ENCODE peak calls at places on chromosomes 3 and 15, in six cellular contexts. One of them, this sample, is unnamed.

GRCh38 chr3:69542265-69543079 is 156.6 kb upstream of the FRMD4B start:
- ATAC-seq in activated naive CD8-positive, alpha-beta T cell treated with anti-CD3 and anti-CD28 coated beads, Interleukin-2, amount 10 ng/mL, durations not matched to agents 7 days and 5 days: no peak
- ATAC-seq in PC-3: peak
- ATAC-seq in effector memory CD8-positive, alpha-beta T cell: no peak
- ATAC-seq in omental fat pad: no peak
- ATAC-seq in IMR-90: no peak
- ATAC-seq in this sample: peak

GRCh38 chr15:65460948-65461347 is 38.2 kb upstream of the IGDCC4 start:
- ATAC-seq in activated naive CD8-positive, alpha-beta T cell treated with anti-CD3 and anti-CD28 coated beads, Interleukin-2, amount 10 ng/mL, durations not matched to agents 7 days and 5 days: peak
- ATAC-seq in PC-3: no peak
- ATAC-seq in effector memory CD8-positive, alpha-beta T cell: no peak
- ATAC-seq in IMR-90: no peak
- ATAC-seq in omental fat pad: no peak
- ATAC-seq in this sample: no peak

GRCh38 chr3:132405188-132405587 is 12.1 kb upstream of the DNAJC13 start:
- ATAC-seq in omental fat pad: no peak
- ATAC-seq in activated naive CD8-positive, alpha-beta T cell treated with anti-CD3 and anti-CD28 coated beads, Interleukin-2, amount 10 ng/mL, durations not matched to agents 7 days and 5 days: no peak
- ATAC-seq in PC-3: no peak
- ATAC-seq in IMR-90: peak
- ATAC-seq in effector memory CD8-positive, alpha-beta T cell: no peak
- ATAC-seq in this sample: no peak

GRCh38 chr3:66378256-66378655 is 122.6 kb downstream of the LRIG1 start:
- ATAC-seq in IMR-90: no peak
- ATAC-seq in PC-3: no peak
- ATAC-seq in omental fat pad: no peak
- ATAC-seq in effector memory CD8-positive, alpha-beta T cell: peak
- ATAC-seq in activated naive CD8-positive, alpha-beta T cell treated with anti-CD3 and anti-CD28 coated beads, Interleukin-2, amount 10 ng/mL, durations not matched to agents 7 days and 5 days: no peak
- ATAC-seq in this sample: no peak

GRCh38 chr15:41906608-41907007 is 12.8 kb upstream of the SPTBN5 start:
- ATAC-seq in PC-3: no peak
- ATAC-seq in effector memory CD8-positive, alpha-beta T cell: no peak
- ATAC-seq in activated naive CD8-positive, alpha-beta T cell treated with anti-CD3 and anti-CD28 coated beads, Interleukin-2, amount 10 ng/mL, durations not matched to agents 7 days and 5 days: no peak
- ATAC-seq in omental fat pad: no peak
- ATAC-seq in IMR-90: no peak
- ATAC-seq in this sample: no peak

GRCh38 chr15:81182031-81182745 is 14.5 kb upstream of the IL16 start:
- ATAC-seq in omental fat pad: no peak
- ATAC-seq in IMR-90: peak
- ATAC-seq in effector memory CD8-positive, alpha-beta T cell: no peak
- ATAC-seq in PC-3: no peak
- ATAC-seq in activated naive CD8-positive, alpha-beta T cell treated with anti-CD3 and anti-CD28 coated beads, Interleukin-2, amount 10 ng/mL, durations not matched to agents 7 days and 5 days: no peak
- ATAC-seq in this sample: peak

GRCh38 chr15:58410353-58410752 is 21.4 kb upstream of the LIPC start:
- ATAC-seq in IMR-90: no peak
- ATAC-seq in effector memory CD8-positive, alpha-beta T cell: peak
- ATAC-seq in omental fat pad: no peak
- ATAC-seq in PC-3: no peak
- ATAC-seq in activated naive CD8-positive, alpha-beta T cell treated with anti-CD3 and anti-CD28 coated beads, Interleukin-2, amount 10 ng/mL, durations not matched to agents 7 days and 5 days: peak
- ATAC-seq in this sample: no peak

GRCh38 chr3:97974996-97975395 is 2.8 kb upstream of the RIOX2 start:
- ATAC-seq in PC-3: no peak
- ATAC-seq in omental fat pad: no peak
- ATAC-seq in effector memory CD8-positive, alpha-beta T cell: no peak
- ATAC-seq in IMR-90: no peak
- ATAC-seq in activated naive CD8-positive, alpha-beta T cell treated with anti-CD3 and anti-CD28 coated beads, Interleukin-2, amount 10 ng/mL, durations not matched to agents 7 days and 5 days: no peak
- ATAC-seq in this sample: no peak

GRCh38 chr15:35186346-35186745 is 101.3 kb upstream of the NANOGP8 start:
- ATAC-seq in effector memory CD8-positive, alpha-beta T cell: no peak
- ATAC-seq in IMR-90: no peak
- ATAC-seq in PC-3: no peak
- ATAC-seq in omental fat pad: no peak
- ATAC-seq in activated naive CD8-positive, alpha-beta T cell treated with anti-CD3 and anti-CD28 coated beads, Interleukin-2, amount 10 ng/mL, durations not matched to agents 7 days and 5 days: no peak
- ATAC-seq in this sample: no peak

GRCh38 chr15:76065267-76065666 is 5.5 kb downstream of the TMEM266 start:
- ATAC-seq in IMR-90: no peak
- ATAC-seq in omental fat pad: no peak
- ATAC-seq in PC-3: no peak
- ATAC-seq in activated naive CD8-positive, alpha-beta T cell treated with anti-CD3 and anti-CD28 coated beads, Interleukin-2, amount 10 ng/mL, durations not matched to agents 7 days and 5 days: peak
- ATAC-seq in effector memory CD8-positive, alpha-beta T cell: peak
- ATAC-seq in this sample: no peak

GRCh38 chr3:35664460-35664919 is 25.2 kb downstream of the ARPP21 start:
- ATAC-seq in IMR-90: peak
- ATAC-seq in PC-3: no peak
- ATAC-seq in activated naive CD8-positive, alpha-beta T cell treated with anti-CD3 and anti-CD28 coated beads, Interleukin-2, amount 10 ng/mL, durations not matched to agents 7 days and 5 days: no peak
- ATAC-seq in effector memory CD8-positive, alpha-beta T cell: no peak
- ATAC-seq in omental fat pad: peak
- ATAC-seq in this sample: peak

GRCh38 chr3:174409085-174409743 is 449.9 kb upstream of the NAALADL2 start:
- ATAC-seq in PC-3: peak
- ATAC-seq in omental fat pad: no peak
- ATAC-seq in effector memory CD8-positive, alpha-beta T cell: no peak
- ATAC-seq in activated naive CD8-positive, alpha-beta T cell treated with anti-CD3 and anti-CD28 coated beads, Interleukin-2, amount 10 ng/mL, durations not matched to agents 7 days and 5 days: no peak
- ATAC-seq in IMR-90: no peak
- ATAC-seq in this sample: no peak

GRCh38 chr3:182117131-182117530 is 405.4 kb downstream of the SOX2 start:
- ATAC-seq in PC-3: no peak
- ATAC-seq in effector memory CD8-positive, alpha-beta T cell: no peak
- ATAC-seq in activated naive CD8-positive, alpha-beta T cell treated with anti-CD3 and anti-CD28 coated beads, Interleukin-2, amount 10 ng/mL, durations not matched to agents 7 days and 5 days: no peak
- ATAC-seq in omental fat pad: no peak
- ATAC-seq in IMR-90: no peak
- ATAC-seq in this sample: no peak

GRCh38 chr15:75597667-75598341 is 18.7 kb upstream of the PTPN9 start:
- ATAC-seq in PC-3: no peak
- ATAC-seq in activated naive CD8-positive, alpha-beta T cell treated with anti-CD3 and anti-CD28 coated beads, Interleukin-2, amount 10 ng/mL, durations not matched to agents 7 days and 5 days: peak
- ATAC-seq in IMR-90: no peak
- ATAC-seq in effector memory CD8-positive, alpha-beta T cell: peak
- ATAC-seq in omental fat pad: no peak
- ATAC-seq in this sample: no peak

GRCh38 chr15:101099183-101099582 is 152.7 kb downstream of the CHSY1 start:
- ATAC-seq in effector memory CD8-positive, alpha-beta T cell: peak
- ATAC-seq in PC-3: no peak
- ATAC-seq in IMR-90: no peak
- ATAC-seq in omental fat pad: no peak
- ATAC-seq in activated naive CD8-positive, alpha-beta T cell treated with anti-CD3 and anti-CD28 coated beads, Interleukin-2, amount 10 ng/mL, durations not matched to agents 7 days and 5 days: peak
- ATAC-seq in this sample: no peak

GRCh38 chr3:194633349-194634004 is at the start of gene TMEM44:
- ATAC-seq in IMR-90: peak
- ATAC-seq in activated naive CD8-positive, alpha-beta T cell treated with anti-CD3 and anti-CD28 coated beads, Interleukin-2, amount 10 ng/mL, durations not matched to agents 7 days and 5 days: peak
- ATAC-seq in PC-3: peak
- ATAC-seq in omental fat pad: peak
- ATAC-seq in effector memory CD8-positive, alpha-beta T cell: peak
- ATAC-seq in this sample: peak

GRCh38 chr3:194497799-194498575 is 11.2 kb upstream of the ATP13A3 start:
- ATAC-seq in PC-3: peak
- ATAC-seq in omental fat pad: peak
- ATAC-seq in effector memory CD8-positive, alpha-beta T cell: no peak
- ATAC-seq in activated naive CD8-positive, alpha-beta T cell treated with anti-CD3 and anti-CD28 coated beads, Interleukin-2, amount 10 ng/mL, durations not matched to agents 7 days and 5 days: no peak
- ATAC-seq in IMR-90: no peak
- ATAC-seq in this sample: no peak

GRCh38 chr3:40437893-40438292 is 19.2 kb upstream of the RPL14 start:
- ATAC-seq in IMR-90: no peak
- ATAC-seq in omental fat pad: no peak
- ATAC-seq in activated naive CD8-positive, alpha-beta T cell treated with anti-CD3 and anti-CD28 coated beads, Interleukin-2, amount 10 ng/mL, durations not matched to agents 7 days and 5 days: no peak
- ATAC-seq in PC-3: no peak
- ATAC-seq in effector memory CD8-positive, alpha-beta T cell: no peak
- ATAC-seq in this sample: no peak